ENCODE peak calls at places on chromosomes 4 and X, in five cellular contexts. One of them, this sample, is unnamed.

GRCh38 chr4:113256946-113257345 is 207.5 kb downstream of the ANK2 start:
- DNase-seq in AG04449: no peak
- DNase-seq in pancreas: no peak
- DNase-seq in K562: no peak
- DNase-seq in choroid plexus epithelial cell: no peak
- DNase-seq in this sample: peak; percentile 18

GRCh38 chrX:103792916-103793540 is 16.4 kb downstream of the PLP1 start:
- DNase-seq in AG04449: peak; percentile 7
- DNase-seq in pancreas: no peak
- DNase-seq in K562: no peak
- DNase-seq in choroid plexus epithelial cell: peak; percentile 69
- DNase-seq in this sample: peak; percentile 81

GRCh38 chr4:170202721-170203120 is 113.0 kb upstream of the AADAT start:
- DNase-seq in AG04449: no peak
- DNase-seq in pancreas: no peak
- DNase-seq in K562: no peak
- DNase-seq in choroid plexus epithelial cell: no peak
- DNase-seq in this sample: no peak

GRCh38 chr4:76993787-76994641 is 44.5 kb downstream of the SEPTIN11 start:
- DNase-seq in AG04449: no peak
- DNase-seq in pancreas: no peak
- DNase-seq in K562: no peak
- DNase-seq in choroid plexus epithelial cell: no peak
- DNase-seq in this sample: no peak

GRCh38 chrX:12970691-12971202 is 4.2 kb upstream of the TMSB4X start:
- DNase-seq in AG04449: no peak
- DNase-seq in pancreas: peak; percentile 35
- DNase-seq in K562: no peak
- DNase-seq in choroid plexus epithelial cell: peak; percentile 79
- DNase-seq in this sample: peak; percentile 82

GRCh38 chrX:112642349-112642748 is 37.4 kb downstream of the LHFPL1 start:
- DNase-seq in AG04449: no peak
- DNase-seq in pancreas: no peak
- DNase-seq in K562: peak; percentile 17
- DNase-seq in choroid plexus epithelial cell: peak; percentile 70
- DNase-seq in this sample: peak; percentile 74

GRCh38 chr4:107857741-107858140 is 33.0 kb downstream of the SGMS2 start:
- DNase-seq in AG04449: no peak
- DNase-seq in pancreas: no peak
- DNase-seq in K562: no peak
- DNase-seq in choroid plexus epithelial cell: no peak
- DNase-seq in this sample: no peak

GRCh38 chr4:4659871-4660651 is 118.2 kb upstream of the STX18 start:
- DNase-seq in AG04449: peak; percentile 49
- DNase-seq in pancreas: no peak
- DNase-seq in K562: peak; percentile 43
- DNase-seq in choroid plexus epithelial cell: peak; percentile 96
- DNase-seq in this sample: peak; percentile 84

GRCh38 chrX:136336623-136337022 is 35.9 kb downstream of the ADGRG4 start:
- DNase-seq in AG04449: no peak
- DNase-seq in pancreas: no peak
- DNase-seq in K562: peak; percentile 6
- DNase-seq in choroid plexus epithelial cell: peak; percentile 12
- DNase-seq in this sample: no peak

GRCh38 chr4:148980782-148981181 is 538.6 kb upstream of the NR3C2 start:
- DNase-seq in AG04449: no peak
- DNase-seq in pancreas: no peak
- DNase-seq in K562: no peak
- DNase-seq in choroid plexus epithelial cell: no peak
- DNase-seq in this sample: no peak

GRCh38 chr4:37885496-37885895 is 5.4 kb upstream of the TBC1D1 start:
- DNase-seq in AG04449: no peak
- DNase-seq in pancreas: no peak
- DNase-seq in K562: no peak
- DNase-seq in choroid plexus epithelial cell: no peak
- DNase-seq in this sample: peak; percentile 72

GRCh38 chr4:144355809-144356757 is 215.6 kb upstream of the GYPA start:
- DNase-seq in AG04449: peak; percentile 93
- DNase-seq in pancreas: no peak
- DNase-seq in K562: no peak
- DNase-seq in choroid plexus epithelial cell: peak; percentile 99
- DNase-seq in this sample: peak; percentile 93

GRCh38 chrX:101617211-101618191 is at the start of gene ARMCX6:
- DNase-seq in AG04449: no peak
- DNase-seq in pancreas: peak; percentile 69
- DNase-seq in K562: peak; percentile 68
- DNase-seq in choroid plexus epithelial cell: peak; percentile 72
- DNase-seq in this sample: peak; percentile 76

GRCh38 chrX:38437093-38437492 is 84.7 kb downstream of the OTC start:
- DNase-seq in AG04449: no peak
- DNase-seq in pancreas: no peak
- DNase-seq in K562: no peak
- DNase-seq in choroid plexus epithelial cell: peak; percentile 13
- DNase-seq in this sample: no peak

GRCh38 chrX:153731117-153731844 is 6.6 kb downstream of the ABCD1 start:
- DNase-seq in AG04449: no peak
- DNase-seq in pancreas: no peak
- DNase-seq in K562: no peak
- DNase-seq in choroid plexus epithelial cell: peak; percentile 37
- DNase-seq in this sample: peak; percentile 76

GRCh38 chrX:118153270-118153669 is 36.7 kb upstream of the KLHL13 start:
- DNase-seq in AG04449: no peak
- DNase-seq in pancreas: no peak
- DNase-seq in K562: no peak
- DNase-seq in choroid plexus epithelial cell: no peak
- DNase-seq in this sample: no peak
- TF ChIP-seq CTCF in AG04449: no peak
- TF ChIP-seq CTCF in pancreas: no peak
- TF ChIP-seq CTCF in K562: no peak
- TF ChIP-seq CTCF in choroid plexus epithelial cell: no peak
- TF ChIP-seq CTCF in this sample: no peak

GRCh38 chr4:166309286-166309685 is 436.2 kb downstream of the TLL1 start:
- DNase-seq in AG04449: no peak
- DNase-seq in pancreas: no peak
- DNase-seq in K562: no peak
- DNase-seq in choroid plexus epithelial cell: no peak
- DNase-seq in this sample: no peak

GRCh38 chr4:166312166-166312565 is 439.1 kb downstream of the TLL1 start:
- DNase-seq in AG04449: no peak
- DNase-seq in pancreas: no peak
- DNase-seq in K562: no peak
- DNase-seq in choroid plexus epithelial cell: peak; percentile 39
- DNase-seq in this sample: peak; percentile 38

GRCh38 chr4:166308589-166308988 is 435.6 kb downstream of the TLL1 start:
- DNase-seq in AG04449: no peak
- DNase-seq in pancreas: no peak
- DNase-seq in K562: no peak
- DNase-seq in choroid plexus epithelial cell: no peak
- DNase-seq in this sample: no peak
- H3K4me3 ChIP-seq in AG04449: no peak overlapping the region
- H3K4me3 ChIP-seq in pancreas: no peak overlapping the region
- H3K4me3 ChIP-seq in K562: no peak overlapping the region
- H3K4me3 ChIP-seq in choroid plexus epithelial cell: no peak overlapping the region
- H3K4me3 ChIP-seq in this sample: no peak overlapping the region

GRCh38 chr4:131426023-131426758 is 1722.9 kb upstream of the PCDH10 start:
- DNase-seq in AG04449: no peak
- DNase-seq in pancreas: no peak
- DNase-seq in K562: no peak
- DNase-seq in choroid plexus epithelial cell: no peak
- DNase-seq in this sample: no peak
- TF ChIP-seq CTCF in AG04449: no peak
- TF ChIP-seq CTCF in pancreas: no peak
- TF ChIP-seq CTCF in K562: no peak
- TF ChIP-seq CTCF in choroid plexus epithelial cell: no peak
- TF ChIP-seq CTCF in this sample: no peak

GRCh38 chrX:115939070-115939469 is 231.5 kb upstream of the AGTR2 start:
- DNase-seq in AG04449: no peak
- DNase-seq in pancreas: no peak
- DNase-seq in K562: no peak
- DNase-seq in choroid plexus epithelial cell: no peak
- DNase-seq in this sample: no peak

GRCh38 chrX:115941388-115941787 is 229.2 kb upstream of the AGTR2 start:
- DNase-seq in AG04449: no peak
- DNase-seq in pancreas: no peak
- DNase-seq in K562: no peak
- DNase-seq in choroid plexus epithelial cell: no peak
- DNase-seq in this sample: no peak

GRCh38 chrX:115940888-115941332 is 229.6 kb upstream of the AGTR2 start:
- DNase-seq in AG04449: no peak
- DNase-seq in pancreas: peak; percentile 71
- DNase-seq in K562: no peak
- DNase-seq in choroid plexus epithelial cell: peak; percentile 3
- DNase-seq in this sample: peak; percentile 6

GRCh38 chrX:115940348-115940747 is 230.2 kb upstream of the AGTR2 start:
- DNase-seq in AG04449: no peak
- DNase-seq in pancreas: no peak
- DNase-seq in K562: no peak
- DNase-seq in choroid plexus epithelial cell: no peak
- DNase-seq in this sample: no peak

GRCh38 chrX:115939636-115940160 is 230.8 kb upstream of the AGTR2 start:
- DNase-seq in AG04449: no peak
- DNase-seq in pancreas: no peak
- DNase-seq in K562: no peak
- DNase-seq in choroid plexus epithelial cell: no peak
- DNase-seq in this sample: no peak
- H3K4me3 ChIP-seq in AG04449: no peak overlapping the region
- H3K4me3 ChIP-seq in pancreas: no peak overlapping the region
- H3K4me3 ChIP-seq in K562: no peak overlapping the region
- H3K4me3 ChIP-seq in choroid plexus epithelial cell: no peak overlapping the region
- H3K4me3 ChIP-seq in this sample: no peak overlapping the region